ENCODE peak calls at places on chromosomes 5 and 9, in seven cellular contexts. O is suprapubic skin, K is stomach, B is HCT116, W is upper lobe of right lung, M is endodermal cell, L is ovary. R is an unnamed sample.
A peak's percentile ranks its signal among the peaks of the same experiment; 100 is the strongest.

GRCh38 chr5:104189031-104189430 is 626.4 kb upstream of the NUDT12 start:
- DNase-seq in O (no peak), K (no peak), B (no peak), W (no peak), M (no peak), L (no peak), R (no peak)

GRCh38 chr5:170296036-170296934 is 1.3 kb downstream of the LCP2 start:
- DNase-seq in O (no peak), K (no peak), B (no peak), W (no peak), M (no peak), L (no peak), R (no peak)

GRCh38 chr9:120935383-120935857 is 8.8 kb upstream of the TRAF1 start:
- DNase-seq in O (peak; percentile 99), K (peak; percentile 99), B (no peak), W (peak; percentile 97), M (peak; percentile 21), L (peak; percentile 96), R (no peak)

GRCh38 chr9:117414220-117414905 is 494 bp downstream of the ASTN2 start:
- DNase-seq in O (no peak), K (peak; percentile 37), B (no peak), W (peak; percentile 64), M (peak; percentile 84), L (no peak), R (no peak)

GRCh38 chr5:4229866-4230265 is 634.2 kb downstream of the IRX1 start:
- DNase-seq in O (no peak), K (no peak), B (no peak), W (no peak), M (no peak), L (no peak), R (no peak)

GRCh38 chr5:148005788-148006520 is 57.8 kb upstream of the SPINK5 start:
- DNase-seq in O (no peak), K (no peak), B (peak; percentile 16), W (no peak), M (peak; percentile 81), L (no peak), R (no peak)

GRCh38 chr9:99359336-99359735 is 137.3 kb downstream of the SEC61B start:
- DNase-seq in O (no peak), K (no peak), B (no peak), W (no peak), M (peak; percentile 69), L (no peak), R (no peak)

GRCh38 chr5:2642684-2643325 is 108.7 kb downstream of the IRX2 start:
- DNase-seq in O (no peak), K (no peak), B (no peak), W (no peak), M (no peak), L (no peak), R (no peak)

GRCh38 chr5:144812770-144813169 is 642.1 kb downstream of the KCTD16 start:
- DNase-seq in O (peak; percentile 59), K (no peak), B (no peak), W (no peak), M (no peak), L (no peak), R (no peak)

GRCh38 chr5:124677376-124677998 is 69.0 kb downstream of the ZNF608 start:
- DNase-seq in O (no peak), K (no peak), B (no peak), W (no peak), M (no peak), L (no peak), R (no peak)

GRCh38 chr9:117644133-117644532 is 60.1 kb upstream of the TLR4 start:
- DNase-seq in O (no peak), K (no peak), B (no peak), W (no peak), M (no peak), L (no peak), R (no peak)

GRCh38 chr5:135571902-135572301 is 6.9 kb downstream of the CXCL14 start:
- DNase-seq in O (no peak), K (no peak), B (no peak), W (no peak), M (no peak), L (no peak), R (no peak)

DNA sequence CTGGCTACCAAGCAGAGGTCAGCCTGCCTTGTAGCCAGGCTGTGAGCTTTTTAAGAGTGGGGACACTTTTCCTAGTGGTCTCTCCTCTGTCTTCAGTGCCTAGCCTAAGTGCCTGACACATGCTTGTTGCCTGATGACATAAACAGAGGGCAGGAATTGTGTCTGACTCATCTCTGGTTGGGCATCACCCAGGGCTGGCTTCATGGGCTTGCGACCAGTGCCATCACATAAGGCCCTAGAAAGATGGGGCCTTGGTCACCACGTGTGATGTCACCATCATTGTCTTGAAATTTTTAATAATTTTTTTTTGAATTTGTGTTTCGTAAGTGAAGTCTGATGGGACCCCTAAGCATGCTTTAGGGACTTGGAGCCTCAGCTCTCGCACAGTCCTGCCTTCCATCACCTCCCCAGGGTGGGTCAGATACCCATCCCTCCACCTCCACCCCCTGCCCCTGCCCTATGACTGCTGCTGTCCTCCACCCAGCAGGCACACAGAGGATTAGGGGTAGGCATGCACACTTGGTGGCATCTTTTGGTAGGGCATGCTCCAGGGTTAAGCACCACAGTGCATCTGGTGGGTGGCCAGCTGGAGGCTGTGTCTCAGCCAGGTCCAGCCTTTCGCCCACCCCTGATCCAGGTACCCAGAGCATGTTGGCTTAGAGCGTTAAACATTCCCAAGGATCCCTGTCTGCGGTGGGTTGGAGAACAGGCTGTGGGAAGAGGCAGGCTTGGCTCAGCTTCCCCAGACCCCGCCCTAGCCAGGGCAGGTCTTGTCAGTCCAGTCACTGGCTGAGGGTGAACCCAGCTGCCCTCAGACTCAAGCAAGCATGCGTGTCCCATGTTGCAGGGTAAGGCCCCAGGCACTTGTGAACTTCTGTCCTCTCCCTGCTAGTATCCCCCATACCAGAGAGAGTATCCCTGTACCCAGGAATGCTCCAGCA is 80.2 kb upstream of the SH3PXD2B start:
- DNase-seq in O (peak; percentile 61), K (no peak), B (peak; percentile 4), W (peak; percentile 38), M (peak; percentile 39), L (no peak), R (peak; percentile 42)
- H3K27ac ChIP-seq in O (peak overlapping the region; percentile 83), K (peak overlapping the region; percentile 49), B (no peak overlapping the region), W (peak overlapping the region; percentile 51), M (no peak overlapping the region), L (no peak overlapping the region), R (no peak overlapping the region)

GRCh38 chr5:160296496-160296895 is 15.9 kb downstream of the CCNJL start:
- DNase-seq in O (no peak), K (peak; percentile 2), B (no peak), W (no peak), M (no peak), L (no peak), R (no peak)
- H3K4me1 ChIP-seq in O (no peaks in the 10 kb centered on the region), K (no peaks in the 10 kb centered on the region), B (no peaks in the 10 kb centered on the region), W (no peaks in the 10 kb centered on the region), M (peaks cover 6% of the 10 kb centered on the region), L (peaks cover 1% of the 10 kb centered on the region), R (no peaks in the 10 kb centered on the region)

GRCh38 chr5:127960126-127960744 is 123.3 kb upstream of the SLC12A2 start:
- DNase-seq in O (no peak), K (no peak), B (no peak), W (no peak), M (no peak), L (no peak), R (no peak)

GRCh38 chr5:127957701-127958190 is 125.8 kb upstream of the SLC12A2 start:
- DNase-seq in O (no peak), K (no peak), B (no peak), W (no peak), M (no peak), L (no peak), R (no peak)

GRCh38 chr5:127957183-127957582 is 126.4 kb upstream of the SLC12A2 start:
- DNase-seq in O (no peak), K (no peak), B (no peak), W (no peak), M (no peak), L (no peak), R (no peak)

GRCh38 chr5:127959152-127959764 is 124.3 kb upstream of the SLC12A2 start:
- DNase-seq in O (no peak), K (peak; percentile 70), B (peak; percentile 39), W (peak; percentile 71), M (no peak), L (peak; percentile 73), R (peak; percentile 7)

GRCh38 chr5:127958421-127959011 is 125.0 kb upstream of the SLC12A2 start:
- DNase-seq in O (no peak), K (no peak), B (no peak), W (no peak), M (no peak), L (no peak), R (no peak)
- H3K27ac ChIP-seq in O (no peak overlapping the region), K (peak overlapping the region; percentile 72), B (no peak overlapping the region), W (peak overlapping the region; percentile 26), M (no peak overlapping the region), L (no peak overlapping the region), R (no peak overlapping the region)

DNA sequence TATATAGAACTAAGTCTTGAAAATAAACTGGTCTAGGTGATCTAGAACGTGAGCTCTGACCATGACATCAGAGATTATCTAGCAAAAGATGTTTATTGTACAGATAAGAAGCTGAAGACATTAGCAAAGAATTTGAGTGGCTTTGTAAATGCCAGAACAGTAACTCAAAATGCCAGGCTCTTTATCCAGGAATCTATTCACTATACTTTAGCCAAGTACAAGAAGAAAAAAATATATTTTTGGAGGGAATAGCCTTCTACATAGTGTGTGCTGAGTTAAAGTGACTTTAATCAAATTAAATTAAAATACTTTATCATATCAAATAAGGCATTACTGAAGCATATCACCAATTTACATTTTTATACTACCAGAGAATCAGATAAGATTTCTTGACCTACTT is 132.6 kb upstream of the ITGA1 start:
- DNase-seq in O (no peak), K (no peak), B (no peak), W (no peak), M (no peak), L (no peak), R (no peak)
- H3K4me1 ChIP-seq in O (no peaks in the 10 kb centered on the region), K (no peaks in the 10 kb centered on the region), B (no peaks in the 10 kb centered on the region), W (no peaks in the 10 kb centered on the region), M (no peaks in the 10 kb centered on the region), L (no peaks in the 10 kb centered on the region), R (peaks cover 3% of the 10 kb centered on the region)

GRCh38 chr5:172479034-172479783 is 24.9 kb upstream of the SH3PXD2B start:
- DNase-seq in O (peak; percentile 83), K (peak; percentile 83), B (peak; percentile 81), W (peak; percentile 85), M (peak; percentile 94), L (peak; percentile 86), R (peak; percentile 33)
- H3K27ac ChIP-seq in O (no peak overlapping the region), K (no peak overlapping the region), B (no peak overlapping the region), W (no peak overlapping the region), M (no peak overlapping the region), L (no peak overlapping the region), R (no peak overlapping the region)

DNA sequence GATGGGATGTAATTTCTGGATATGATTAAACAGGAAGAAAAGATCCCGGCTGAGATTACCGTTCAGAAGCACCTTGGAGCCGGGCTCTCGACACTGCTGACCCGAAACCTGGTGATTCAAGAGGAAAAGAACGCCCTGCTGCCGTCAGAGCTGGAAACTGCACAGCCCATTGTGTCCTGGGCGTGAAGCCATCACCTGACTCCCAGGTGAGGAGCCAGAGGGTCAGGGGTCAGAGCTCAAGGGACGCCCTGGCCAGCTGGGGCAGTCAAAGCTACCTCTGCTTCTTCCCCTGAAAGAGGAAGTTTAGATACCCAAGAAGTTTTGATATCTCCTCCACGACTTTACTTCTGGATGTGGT is 17.8 kb upstream of the SLC12A7 start:
- DNase-seq in O (no peak), K (peak; percentile 89), B (no peak), W (no peak), M (no peak), L (no peak), R (no peak)
- H3K4me1 ChIP-seq in O (peaks cover 50% of the 10 kb centered on the region), K (peaks cover 34% of the 10 kb centered on the region), B (no peaks in the 10 kb centered on the region), W (peaks cover 24% of the 10 kb centered on the region), M (peaks cover 8% of the 10 kb centered on the region), L (no peaks in the 10 kb centered on the region), R (no peaks in the 10 kb centered on the region)

R was measured in CD8-positive, alpha-beta T cell.